ENCODE peak calls at places on chromosomes 16 and 17, in five cellular contexts. J is coronary artery, K is neural crest cell, T is NCI-H1048, S is ACHN. I is an unnamed sample.

GRCh38 chr17:58156839-58157803 is 8.9 kb downstream of the OR4D1 start:
- DNase-seq in S (peak), J (no peak), K (peak), T (no peak), I (no peak)

GRCh38 chr17:53127331-53127730 is 695.4 kb upstream of the KIF2B start:
- DNase-seq in S (no peak), T (no peak), K (no peak), J (no peak), I (no peak)

GRCh38 chr17:45061606-45062205 is 589 bp downstream of the NMT1 start:
- DNase-seq in K (no peak), T (no peak), J (no peak), S (no peak), I (no peak)

GRCh38 chr16:31129568-31130335 is 5.8 kb downstream of the PRSS8 start:
- DNase-seq in J (no peak), S (no peak), K (no peak), T (no peak), I (no peak)

GRCh38 chr16:1503110-1503955 is 10.2 kb downstream of the TELO2 start:
- DNase-seq in T (no peak), K (no peak), S (no peak), J (no peak), I (no peak)

GRCh38 chr16:88764913-88765349 is 20.1 kb downstream of the PIEZO1 start:
- DNase-seq in S (no peak), K (no peak), T (no peak), J (no peak), I (no peak)

GRCh38 chr17:71331754-71332153 is 789.1 kb upstream of the SOX9 start:
- DNase-seq in J (no peak), K (no peak), T (no peak), S (no peak), I (no peak)

GRCh38 chr16:86026916-86027315 is 128.0 kb downstream of the IRF8 start:
- DNase-seq in S (no peak), T (no peak), K (no peak), J (peak), I (no peak)

GRCh38 chr16:86298166-86299131 is 211.9 kb upstream of the FOXF1 start:
- DNase-seq in S (no peak), K (no peak), J (no peak), T (no peak), I (no peak)

GRCh38 chr16:54355251-54355650 is 68.7 kb upstream of the IRX3 start:
- DNase-seq in T (no peak), K (no peak), S (no peak), J (no peak), I (no peak)

GRCh38 chr16:21608647-21609328 is 9.4 kb downstream of the METTL9 start:
- DNase-seq in K (no peak), J (no peak), S (no peak), T (no peak), I (no peak)

GRCh38 chr16:84298376-84298899 is 3.8 kb downstream of the WFDC1 start:
- DNase-seq in J (no peak), S (no peak), T (no peak), K (no peak), I (no peak)

GRCh38 chr17:83185023-83186002 is 105.9 kb downstream of the METRNL start:
- DNase-seq in T (no peak), K (no peak), S (no peak), J (peak), I (no peak)

GRCh38 chr16:1466968-1467521 is 7.8 kb downstream of the CLCN7 start:
- DNase-seq in T (no peak), S (peak), K (no peak), J (no peak), I (no peak)

GRCh38 chr16:67882374-67883145 is 2.1 kb upstream of the NRN1L start:
- DNase-seq in T (no peak), S (no peak), K (no peak), J (no peak), I (no peak)

GRCh38 chr16:1003551-1004347 is 22.2 kb downstream of the SOX8 start:
- DNase-seq in J (no peak), T (no peak), K (no peak), S (peak), I (no peak)

GRCh38 chr16:83942815-83943515 is 10.1 kb upstream of the OSGIN1 start:
- DNase-seq in T (no peak), K (no peak), J (no peak), S (no peak), I (no peak)

GRCh38 chr16:31475949-31476304 is 4.0 kb downstream of the TGFB1I1 start:
- DNase-seq in S (no peak), J (no peak), T (no peak), K (no peak), I (no peak)

GRCh38 chr17:42883802-42884553 is 16.6 kb upstream of the G6PC1 start:
- DNase-seq in T (no peak), S (no peak), K (no peak), J (no peak), I (no peak)

GRCh38 chr17:75365931-75366275 is 39.6 kb downstream of the GRB2 start:
- DNase-seq in T (no peak), K (no peak), J (no peak), S (no peak), I (no peak)

GRCh38 chr16:55479560-55480197 is 681 bp downstream of the MMP2 start:
- DNase-seq in J (no peak), K (peak), S (no peak), T (no peak), I (no peak)

GRCh38 chr17:77484096-77484495 is 343.3 kb downstream of the SEC14L1 start:
- DNase-seq in J (no peak), K (no peak), S (no peak), T (no peak), I (no peak)

GRCh38 chr17:4968166-4968915 is 724 bp upstream of the SPAG7 start:
- DNase-seq in K (no peak), T (no peak), S (peak), J (no peak), I (no peak)

GRCh38 chr16:81734632-81735434 is 44.3 kb upstream of the PLCG2 start:
- DNase-seq in K (no peak), S (no peak), J (no peak), T (no peak), I (no peak)

GRCh38 chr17:48259710-48260291 is 152.2 kb downstream of the SNX11 start:
- DNase-seq in S (peak), T (no peak), K (no peak), J (no peak), I (peak)

GRCh38 chr17:21376585-21376834 is 353 bp downstream of the KCNJ12 start:
- DNase-seq in K (no peak), S (no peak), J (no peak), T (no peak), I (no peak)

GRCh38 chr17:13885953-13886889 is 183.1 kb upstream of the COX10 start:
- DNase-seq in S (no peak), K (no peak), J (no peak), T (no peak), I (no peak)

GRCh38 chr16:24075929-24076716 is 180.0 kb upstream of the CACNG3 start:
- DNase-seq in K (no peak), J (no peak), T (no peak), S (no peak), I (peak)

GRCh38 chr17:3944485-3945388 is 19.5 kb downstream of the ATP2A3 start:
- DNase-seq in J (no peak), S (peak), K (peak), T (peak), I (no peak)

GRCh38 chr16:29994613-29995329 is 646 bp downstream of the HIRIP3 start:
- DNase-seq in T (peak), S (peak), K (no peak), J (no peak), I (peak)

GRCh38 chr17:345992-346785 is 6.4 kb downstream of the RPH3AL start:
- DNase-seq in S (no peak), K (no peak), J (no peak), T (no peak), I (no peak)

GRCh38 chr17:63740464-63741181 is 976 bp downstream of the STRADA start:
- DNase-seq in K (no peak), S (peak), T (no peak), J (no peak), I (peak)

I was measured in RKO.